ENCODE peak calls at places on chromosomes 16 and 17, in six cellular contexts. One of them, this sample, is unnamed.
A peak's percentile ranks its signal among the peaks of the same experiment; 100 is the strongest.

GRCh38 chr16:4437366-4437765 is 11.7 kb downstream of the DNAJA3 start:
- DNase-seq in IMR-90: no peak
- DNase-seq in neuronal stem cell: no peak
- DNase-seq in mesendoderm: no peak
- DNase-seq in H1: no peak
- DNase-seq in H9: no peak
- DNase-seq in this sample: no peak

GRCh38 chr16:48409839-48410610 is 24.8 kb upstream of the SIAH1 start:
- DNase-seq in H1: no peak
- DNase-seq in neuronal stem cell: no peak
- DNase-seq in mesendoderm: no peak
- DNase-seq in H9: no peak
- DNase-seq in IMR-90: peak; percentile 96
- DNase-seq in this sample: peak; percentile 93

GRCh38 chr16:16143038-16143763 is 80.1 kb downstream of the ABCC6 start:
- DNase-seq in neuronal stem cell: no peak
- DNase-seq in H1: no peak
- DNase-seq in mesendoderm: peak; percentile 74
- DNase-seq in IMR-90: no peak
- DNase-seq in H9: peak; percentile 64
- DNase-seq in this sample: peak; percentile 32

GRCh38 chr17:38460082-38460715 is 31.9 kb downstream of the ARHGAP23 start:
- DNase-seq in H1: no peak
- DNase-seq in H9: no peak
- DNase-seq in mesendoderm: no peak
- DNase-seq in IMR-90: no peak
- DNase-seq in neuronal stem cell: no peak
- DNase-seq in this sample: no peak

GRCh38 chr17:17151055-17151454 is 55.1 kb downstream of the PLD6 start:
- DNase-seq in neuronal stem cell: no peak
- DNase-seq in H1: no peak
- DNase-seq in H9: no peak
- DNase-seq in IMR-90: peak; percentile 90
- DNase-seq in mesendoderm: no peak
- DNase-seq in this sample: peak; percentile 84

GRCh38 chr17:42720996-42721583 is 23.8 kb downstream of the EZH1 start:
- DNase-seq in neuronal stem cell: peak; percentile 33
- DNase-seq in H1: no peak
- DNase-seq in mesendoderm: peak; percentile 67
- DNase-seq in H9: no peak
- DNase-seq in IMR-90: peak; percentile 71
- DNase-seq in this sample: peak; percentile 73

GRCh38 chr16:66382966-66383299 is 16.4 kb downstream of the CDH5 start:
- DNase-seq in mesendoderm: peak; percentile 96
- DNase-seq in H1: no peak
- DNase-seq in H9: no peak
- DNase-seq in neuronal stem cell: no peak
- DNase-seq in IMR-90: peak; percentile 93
- DNase-seq in this sample: peak; percentile 80

GRCh38 chr16:66728117-66728787 is 23.2 kb downstream of the DYNC1LI2 start:
- DNase-seq in H9: no peak
- DNase-seq in neuronal stem cell: no peak
- DNase-seq in H1: no peak
- DNase-seq in mesendoderm: peak; percentile 71
- DNase-seq in IMR-90: peak; percentile 67
- DNase-seq in this sample: peak; percentile 70

GRCh38 chr16:66116163-66116792 is 250.2 kb upstream of the CDH5 start:
- DNase-seq in IMR-90: peak; percentile 69
- DNase-seq in neuronal stem cell: no peak
- DNase-seq in H1: no peak
- DNase-seq in H9: no peak
- DNase-seq in mesendoderm: no peak
- DNase-seq in this sample: peak; percentile 64

GRCh38 chr17:4490637-4491061 is 8.0 kb upstream of the SPNS2 start:
- DNase-seq in IMR-90: no peak
- DNase-seq in H1: no peak
- DNase-seq in neuronal stem cell: no peak
- DNase-seq in H9: no peak
- DNase-seq in mesendoderm: peak; percentile 45
- DNase-seq in this sample: peak; percentile 14

GRCh38 chr16:17564856-17565255 is 94.1 kb upstream of the XYLT1 start:
- DNase-seq in H9: no peak
- DNase-seq in IMR-90: no peak
- DNase-seq in mesendoderm: no peak
- DNase-seq in H1: no peak
- DNase-seq in neuronal stem cell: no peak
- DNase-seq in this sample: no peak

GRCh38 chr17:5809580-5810188 is 225.4 kb upstream of the NLRP1 start:
- DNase-seq in mesendoderm: no peak
- DNase-seq in IMR-90: no peak
- DNase-seq in H1: no peak
- DNase-seq in H9: peak; percentile 31
- DNase-seq in neuronal stem cell: no peak
- DNase-seq in this sample: no peak

GRCh38 chr16:74309789-74310781 is 13.5 kb downstream of the PSMD7 start:
- DNase-seq in IMR-90: peak; percentile 56
- DNase-seq in H1: no peak
- DNase-seq in neuronal stem cell: peak; percentile 39
- DNase-seq in mesendoderm: peak; percentile 65
- DNase-seq in H9: no peak
- DNase-seq in this sample: peak; percentile 65

GRCh38 chr16:15950167-15950854 is 895 bp downstream of the ABCC1 start:
- DNase-seq in mesendoderm: peak; percentile 61
- DNase-seq in neuronal stem cell: no peak
- DNase-seq in H1: no peak
- DNase-seq in H9: no peak
- DNase-seq in IMR-90: peak; percentile 44
- DNase-seq in this sample: peak; percentile 60

GRCh38 chr16:71626858-71627213 is 852 bp downstream of the MARVELD3 start:
- DNase-seq in mesendoderm: peak; percentile 53
- DNase-seq in IMR-90: no peak
- DNase-seq in neuronal stem cell: no peak
- DNase-seq in H9: peak; percentile 76
- DNase-seq in H1: no peak
- DNase-seq in this sample: no peak

GRCh38 chr17:10292057-10292931 is 80.5 kb downstream of the MYH13 start:
- DNase-seq in mesendoderm: peak; percentile 56
- DNase-seq in H9: no peak
- DNase-seq in IMR-90: peak; percentile 26
- DNase-seq in neuronal stem cell: no peak
- DNase-seq in H1: no peak
- DNase-seq in this sample: peak; percentile 38

GRCh38 chr16:30741461-30741914 is 6.7 kb upstream of the PHKG2 start:
- DNase-seq in IMR-90: peak; percentile 92
- DNase-seq in neuronal stem cell: no peak
- DNase-seq in H1: no peak
- DNase-seq in H9: peak; percentile 63
- DNase-seq in mesendoderm: peak; percentile 96
- DNase-seq in this sample: peak; percentile 92

GRCh38 chr17:37725601-37726146 is 19.2 kb downstream of the HNF1B start:
- DNase-seq in H1: no peak
- DNase-seq in neuronal stem cell: no peak
- DNase-seq in mesendoderm: no peak
- DNase-seq in IMR-90: no peak
- DNase-seq in H9: no peak
- DNase-seq in this sample: no peak

GRCh38 chr16:17161034-17161433 is 309.7 kb downstream of the XYLT1 start:
- DNase-seq in mesendoderm: no peak
- DNase-seq in H1: no peak
- DNase-seq in H9: no peak
- DNase-seq in neuronal stem cell: peak; percentile 94
- DNase-seq in IMR-90: no peak
- DNase-seq in this sample: no peak

GRCh38 chr17:81550285-81550684 is 1.9 kb downstream of the FAAP100 start:
- DNase-seq in IMR-90: no peak
- DNase-seq in neuronal stem cell: no peak
- DNase-seq in mesendoderm: no peak
- DNase-seq in H9: no peak
- DNase-seq in H1: no peak
- DNase-seq in this sample: no peak

GRCh38 chr17:31291820-31292219 is 5.2 kb downstream of the OMG start:
- DNase-seq in mesendoderm: no peak
- DNase-seq in H1: no peak
- DNase-seq in IMR-90: peak; percentile 14
- DNase-seq in H9: no peak
- DNase-seq in neuronal stem cell: no peak
- DNase-seq in this sample: no peak

GRCh38 chr17:63954402-63955063 is 18.2 kb downstream of the SCN4A start:
- DNase-seq in mesendoderm: no peak
- DNase-seq in H9: no peak
- DNase-seq in H1: no peak
- DNase-seq in IMR-90: no peak
- DNase-seq in neuronal stem cell: no peak
- DNase-seq in this sample: no peak

GRCh38 chr17:83012873-83013778 is 66.3 kb upstream of the METRNL start:
- DNase-seq in mesendoderm: no peak
- DNase-seq in neuronal stem cell: no peak
- DNase-seq in H9: no peak
- DNase-seq in IMR-90: peak; percentile 97
- DNase-seq in H1: no peak
- DNase-seq in this sample: peak; percentile 57
- H2BK120ac ChIP-seq in mesendoderm: no peak overlapping the region
- H2BK120ac ChIP-seq in neuronal stem cell: no peak overlapping the region
- H2BK120ac ChIP-seq in H9: no peak overlapping the region
- H2BK120ac ChIP-seq in IMR-90: peak overlapping the region; percentile 91
- H2BK120ac ChIP-seq in H1: no peak overlapping the region
- H2BK120ac ChIP-seq in this sample: no peak overlapping the region

GRCh38 chr16:68287276-68288251 is 23.2 kb downstream of the SLC7A6OS start:
- DNase-seq in IMR-90: peak; percentile 86
- DNase-seq in H1: no peak
- DNase-seq in H9: no peak
- DNase-seq in neuronal stem cell: no peak
- DNase-seq in mesendoderm: no peak
- DNase-seq in this sample: peak; percentile 81

GRCh38 chr16:68283840-68284595 is 19.7 kb downstream of the SLC7A6 start:
- DNase-seq in H1: no peak
- DNase-seq in mesendoderm: no peak
- DNase-seq in H9: no peak
- DNase-seq in neuronal stem cell: no peak
- DNase-seq in IMR-90: no peak
- DNase-seq in this sample: no peak

GRCh38 chr16:68286153-68287074 is 22.1 kb downstream of the SLC7A6 start:
- DNase-seq in mesendoderm: no peak
- DNase-seq in H1: no peak
- DNase-seq in H9: no peak
- DNase-seq in neuronal stem cell: no peak
- DNase-seq in IMR-90: no peak
- DNase-seq in this sample: no peak

GRCh38 chr16:68284847-68285246 is 20.5 kb downstream of the SLC7A6 start:
- DNase-seq in H1: no peak
- DNase-seq in H9: no peak
- DNase-seq in mesendoderm: no peak
- DNase-seq in IMR-90: no peak
- DNase-seq in neuronal stem cell: no peak
- DNase-seq in this sample: no peak

GRCh38 chr16:68285683-68286082 is 21.4 kb downstream of the SLC7A6 start:
- DNase-seq in H9: no peak
- DNase-seq in IMR-90: no peak
- DNase-seq in mesendoderm: no peak
- DNase-seq in H1: no peak
- DNase-seq in neuronal stem cell: no peak
- DNase-seq in this sample: no peak
- H3K9ac ChIP-seq in H9: no peak overlapping the region
- H3K9ac ChIP-seq in IMR-90: no peak overlapping the region
- H3K9ac ChIP-seq in mesendoderm: no peak overlapping the region
- H3K9ac ChIP-seq in H1: no peak overlapping the region
- H3K9ac ChIP-seq in neuronal stem cell: no peak overlapping the region
- H3K9ac ChIP-seq in this sample: no peak overlapping the region

GRCh38 chr16:87441886-87442580 is 49.9 kb downstream of the MAP1LC3B start:
- DNase-seq in mesendoderm: no peak
- DNase-seq in H1: no peak
- DNase-seq in H9: no peak
- DNase-seq in IMR-90: peak; percentile 70
- DNase-seq in neuronal stem cell: no peak
- DNase-seq in this sample: peak; percentile 33

GRCh38 chr16:87439926-87440325 is 47.8 kb downstream of the MAP1LC3B start:
- DNase-seq in H9: no peak
- DNase-seq in IMR-90: no peak
- DNase-seq in mesendoderm: no peak
- DNase-seq in neuronal stem cell: no peak
- DNase-seq in H1: no peak
- DNase-seq in this sample: no peak

GRCh38 chr16:87443964-87444363 is 48.9 kb downstream of the ZCCHC14 start:
- DNase-seq in IMR-90: no peak
- DNase-seq in H1: no peak
- DNase-seq in neuronal stem cell: no peak
- DNase-seq in mesendoderm: no peak
- DNase-seq in H9: no peak
- DNase-seq in this sample: no peak

GRCh38 chr16:87443031-87443430 is 49.8 kb downstream of the ZCCHC14 start:
- DNase-seq in H1: no peak
- DNase-seq in IMR-90: no peak
- DNase-seq in mesendoderm: no peak
- DNase-seq in H9: no peak
- DNase-seq in neuronal stem cell: no peak
- DNase-seq in this sample: no peak

DNA sequence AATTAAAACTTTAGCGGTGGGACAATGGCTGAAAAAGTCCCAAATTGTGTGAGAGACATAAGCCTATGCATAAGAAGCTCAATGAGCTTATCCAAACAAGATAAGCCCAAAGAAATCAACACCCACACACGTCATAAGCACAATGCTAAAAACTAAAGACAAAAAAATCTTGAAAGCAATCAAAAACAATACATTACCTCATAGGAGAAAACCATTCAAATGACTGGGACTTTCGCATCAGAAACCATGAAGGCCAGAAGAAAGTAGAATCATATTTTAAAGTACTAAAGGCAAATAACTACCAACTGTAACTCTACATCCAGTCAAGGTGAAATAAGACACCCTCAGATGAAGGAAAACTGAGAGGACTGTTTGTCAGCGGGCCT is 50.2 kb downstream of the ZCCHC14 start:
- DNase-seq in IMR-90: peak; percentile 31
- DNase-seq in H9: no peak
- DNase-seq in H1: no peak
- DNase-seq in neuronal stem cell: no peak
- DNase-seq in mesendoderm: no peak
- DNase-seq in this sample: no peak
- H2BK15ac ChIP-seq in IMR-90: no peak overlapping the region
- H2BK15ac ChIP-seq in H9: no peak overlapping the region
- H2BK15ac ChIP-seq in H1: no peak overlapping the region
- H2BK15ac ChIP-seq in neuronal stem cell: no peak overlapping the region
- H2BK15ac ChIP-seq in mesendoderm: no peak overlapping the region
- H2BK15ac ChIP-seq in this sample: no peak overlapping the region

GRCh38 chr16:85328665-85329058 is 216.4 kb upstream of the CIBAR2 start:
- DNase-seq in neuronal stem cell: no peak
- DNase-seq in H1: no peak
- DNase-seq in mesendoderm: no peak
- DNase-seq in H9: peak; percentile 93
- DNase-seq in IMR-90: no peak
- DNase-seq in this sample: no peak
- H2BK120ac ChIP-seq in neuronal stem cell: no peak overlapping the region
- H2BK120ac ChIP-seq in H1: peak overlapping the region; percentile 61
- H2BK120ac ChIP-seq in mesendoderm: peak overlapping the region; percentile 98
- H2BK120ac ChIP-seq in H9: no peak overlapping the region
- H2BK120ac ChIP-seq in IMR-90: no peak overlapping the region
- H2BK120ac ChIP-seq in this sample: peak overlapping the region; percentile 98

DNA sequence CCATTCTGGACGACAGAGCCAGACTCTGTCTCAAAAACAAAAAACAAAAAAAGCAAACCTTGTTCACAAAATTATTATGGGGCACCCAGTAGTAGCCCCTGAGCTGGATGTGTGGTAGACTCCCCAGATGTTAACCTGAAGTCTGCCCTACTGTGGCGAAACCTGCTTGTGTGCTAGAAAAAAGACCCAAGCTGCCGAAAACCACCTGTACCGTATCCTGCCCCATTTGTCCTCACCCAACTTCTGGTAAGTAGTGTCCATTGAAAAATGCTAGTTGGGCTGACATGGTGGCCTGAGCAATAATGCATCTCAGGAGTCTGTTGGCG is 9.1 kb downstream of the RMI2 start:
- DNase-seq in neuronal stem cell: no peak
- DNase-seq in H9: no peak
- DNase-seq in H1: no peak
- DNase-seq in IMR-90: no peak
- DNase-seq in mesendoderm: no peak
- DNase-seq in this sample: no peak
- H3K9ac ChIP-seq in neuronal stem cell: no peak overlapping the region
- H3K9ac ChIP-seq in H9: no peak overlapping the region
- H3K9ac ChIP-seq in H1: no peak overlapping the region
- H3K9ac ChIP-seq in IMR-90: no peak overlapping the region
- H3K9ac ChIP-seq in mesendoderm: no peak overlapping the region
- H3K9ac ChIP-seq in this sample: no peak overlapping the region

This sample was measured in mesenchymal stem cell.